ENCODE peak calls at places on chromosomes 7 and 10, in eight cellular contexts. I is AG09309; C is stimulated activated CD8-positive, alpha-beta memory T cell treated with anti-CD3 and anti-CD28 coated beads, Interleukin-7, amount 100 ng/mL, for 1 hour; L is substantia nigra; N is stimulated activated CD4-positive, alpha-beta T cell treated with anti-CD3 and anti-CD28 coated beads, Interleukin-2, amount 100 ng/mL, for 48 hours; F is adrenal gland; E is effector memory CD4-positive, alpha-beta T cell; U is C1 segment of cervical spinal cord. R is an unnamed sample.

GRCh38 chr10:116866987-116867595 is 17.8 kb downstream of the ENO4 start:
- DNase-seq in U (no peak), E (no peak), N (no peak), F (no peak), L (no peak), I (no peak), C (no peak), R (no peak)

GRCh38 chr7:108261560-108262255 is 131.5 kb upstream of the LAMB4 start:
- DNase-seq in C (no peak), I (no peak), F (no peak), L (no peak), N (no peak), E (no peak), U (no peak), R (no peak)

GRCh38 chr7:157910446-157910845 is 573.6 kb downstream of the DNAJB6 start:
- DNase-seq in U (no peak), L (no peak), I (no peak), C (no peak), E (no peak), N (no peak), F (no peak), R (no peak)

GRCh38 chr10:114691442-114691941 is 33.4 kb upstream of the ABLIM1 start:
- DNase-seq in N (no peak), I (no peak), C (no peak), L (no peak), F (no peak), E (no peak), U (no peak), R (no peak)

GRCh38 chr7:99876491-99876890 is 342 bp downstream of the OR2AE1 start:
- DNase-seq in F (no peak), L (no peak), E (no peak), U (no peak), N (no peak), C (no peak), I (no peak), R (no peak)

GRCh38 chr7:52715701-52716100 is 319.7 kb upstream of the POM121L12 start:
- DNase-seq in L (no peak), U (no peak), C (no peak), F (no peak), I (no peak), N (no peak), E (no peak), R (no peak)

GRCh38 chr7:137015015-137015414 is 146.6 kb downstream of the CHRM2 start:
- DNase-seq in I (no peak), E (no peak), F (no peak), L (no peak), C (no peak), N (no peak), U (no peak), R (no peak)

GRCh38 chr10:98242823-98243222 is 25.2 kb downstream of the LOXL4 start:
- DNase-seq in N (no peak), U (no peak), L (no peak), F (no peak), I (no peak), C (no peak), E (no peak), R (no peak)

GRCh38 chr10:32985781-32986350 is 27.8 kb upstream of the ITGB1 start:
- DNase-seq in N (no peak), E (no peak), I (no peak), L (no peak), F (no peak), C (no peak), U (no peak), R (no peak)

GRCh38 chr10:113269333-113269732 is 283.5 kb upstream of the HABP2 start:
- DNase-seq in C (no peak), U (no peak), N (no peak), F (no peak), E (no peak), L (no peak), I (no peak), R (no peak)

GRCh38 chr7:22865607-22865970 is 42.9 kb upstream of the TOMM7 start:
- DNase-seq in U (no peak), E (no peak), C (no peak), L (no peak), I (no peak), F (peak; percentile 21), N (no peak), R (no peak)

GRCh38 chr10:132236881-132237280 is 50.1 kb downstream of the DPYSL4 start:
- DNase-seq in E (no peak), U (no peak), F (no peak), L (no peak), I (no peak), N (no peak), C (no peak), R (no peak)